ENCODE peak calls at places on chromosome 13, in seven cellular contexts. V, E, N, S, Y, C and Q are unnamed samples.

GRCh38 chr13:49248433-49249002 is 793 bp downstream of the CDADC1 start:
- DNase-seq in V (peak; percentile 27), C (peak; percentile 29), Y (peak; percentile 52), S (no peak), E (peak; percentile 21), N (no peak), Q (no peak)

GRCh38 chr13:21034602-21035190 is 26.7 kb downstream of the LATS2 start:
- DNase-seq in V (peak; percentile 65), S (no peak), C (no peak), Y (peak; percentile 66), E (no peak), N (no peak), Q (no peak)

GRCh38 chr13:34349091-34349722 is 531.3 kb downstream of the RFC3 start:
- DNase-seq in C (peak; percentile 89), Y (peak; percentile 96), N (peak; percentile 81), V (peak; percentile 100), S (peak; percentile 79), E (no peak), Q (peak; percentile 57)

GRCh38 chr13:28357846-28358496 is 137.0 kb downstream of the FLT1 start:
- DNase-seq in V (no peak), N (no peak), E (no peak), Y (no peak), C (no peak), S (no peak), Q (no peak)

GRCh38 chr13:49859568-49859967 is 67.1 kb upstream of the KPNA3 start:
- DNase-seq in C (peak; percentile 92), Y (peak; percentile 82), S (no peak), V (peak; percentile 96), E (no peak), N (no peak), Q (no peak)

GRCh38 chr13:27619711-27620376 is 485 bp downstream of the LNX2 start:
- DNase-seq in C (peak; percentile 21), S (peak; percentile 78), V (peak; percentile 11), Y (peak; percentile 43), E (no peak), N (peak; percentile 82), Q (peak; percentile 40)

GRCh38 chr13:75219479-75220237 is 262.3 kb downstream of the TBC1D4 start:
- DNase-seq in S (peak; percentile 87), V (peak; percentile 37), N (peak; percentile 92), E (peak; percentile 74), Y (peak; percentile 83), C (peak; percentile 57), Q (peak; percentile 83)

GRCh38 chr13:45511310-45512147 is 46.8 kb downstream of the COG3 start:
- DNase-seq in S (no peak), N (no peak), E (peak; percentile 69), C (peak; percentile 83), V (peak; percentile 34), Y (peak; percentile 85), Q (peak; percentile 80)

GRCh38 chr13:101139076-101139475 is 277.2 kb downstream of the NALCN start:
- DNase-seq in S (no peak), V (no peak), E (no peak), C (no peak), N (no peak), Y (no peak), Q (no peak)

GRCh38 chr13:110680852-110681251 is 25.1 kb downstream of the CARS2 start:
- DNase-seq in V (no peak), C (no peak), N (no peak), Y (no peak), E (no peak), S (no peak), Q (peak; percentile 16)

GRCh38 chr13:99323488-99323887 is 16.3 kb upstream of the GPR183 start:
- DNase-seq in N (no peak), S (no peak), Y (no peak), V (peak; percentile 77), E (no peak), C (peak; percentile 51), Q (no peak)

GRCh38 chr13:112132619-112133018 is 65.7 kb downstream of the SOX1 start:
- DNase-seq in N (no peak), Y (no peak), C (no peak), V (no peak), S (no peak), E (no peak), Q (no peak)

GRCh38 chr13:45167611-45168554 is 33.0 kb downstream of the KCTD4 start:
- DNase-seq in C (no peak), V (no peak), Y (peak; percentile 13), N (no peak), E (no peak), S (no peak), Q (no peak)

GRCh38 chr13:100176781-100177389 is 88.0 kb downstream of the PCCA start:
- DNase-seq in V (peak; percentile 51), Y (peak; percentile 68), C (peak; percentile 54), S (no peak), N (no peak), E (no peak), Q (peak; percentile 66)

GRCh38 chr13:85650613-85651012 is 148.6 kb downstream of the SLITRK6 start:
- DNase-seq in S (no peak), N (no peak), V (no peak), E (no peak), Y (no peak), C (no peak), Q (no peak)

GRCh38 chr13:19182536-19182935 is 912 bp upstream of the TUBA3C start:
- DNase-seq in C (no peak), N (no peak), V (no peak), S (no peak), E (no peak), Y (no peak), Q (no peak)

GRCh38 chr13:29847501-29847983 is 2.9 kb downstream of the UBL3 start:
- DNase-seq in S (no peak), Y (peak; percentile 62), C (peak; percentile 64), E (no peak), V (peak; percentile 45), N (no peak), Q (peak; percentile 79)

GRCh38 chr13:40205771-40206240 is 460.6 kb downstream of the FOXO1 start:
- DNase-seq in C (no peak), V (no peak), E (no peak), S (no peak), N (no peak), Y (no peak), Q (no peak)

GRCh38 chr13:103883152-103883551 is 816.9 kb upstream of the SLC10A2 start:
- DNase-seq in N (peak; percentile 89), V (peak; percentile 92), S (peak; percentile 93), Y (peak; percentile 95), C (peak; percentile 95), E (peak; percentile 67), Q (peak; percentile 89)

GRCh38 chr13:44814144-44814543 is 175.1 kb downstream of the NUFIP1 start:
- DNase-seq in E (no peak), N (no peak), V (no peak), S (no peak), C (no peak), Y (no peak), Q (no peak)

GRCh38 chr13:28494861-28495585 is at the start of gene FLT1:
- DNase-seq in Y (peak; percentile 48), E (peak; percentile 38), S (peak; percentile 77), C (peak; percentile 38), V (no peak), N (peak; percentile 88), Q (no peak)

GRCh38 chr13:33033361-33033812 is 17.2 kb downstream of the KL start:
- DNase-seq in V (no peak), S (no peak), N (no peak), E (no peak), Y (no peak), C (no peak), Q (no peak)

GRCh38 chr13:30256713-30257432 is 50.5 kb downstream of the KATNAL1 start:
- DNase-seq in S (no peak), N (no peak), V (no peak), C (no peak), Y (peak; percentile 23), E (no peak), Q (no peak)

GRCh38 chr13:45446181-45446580 is 18.6 kb upstream of the COG3 start:
- DNase-seq in V (peak; percentile 64), Y (no peak), E (no peak), C (peak; percentile 51), S (no peak), N (no peak), Q (no peak)

DNA sequence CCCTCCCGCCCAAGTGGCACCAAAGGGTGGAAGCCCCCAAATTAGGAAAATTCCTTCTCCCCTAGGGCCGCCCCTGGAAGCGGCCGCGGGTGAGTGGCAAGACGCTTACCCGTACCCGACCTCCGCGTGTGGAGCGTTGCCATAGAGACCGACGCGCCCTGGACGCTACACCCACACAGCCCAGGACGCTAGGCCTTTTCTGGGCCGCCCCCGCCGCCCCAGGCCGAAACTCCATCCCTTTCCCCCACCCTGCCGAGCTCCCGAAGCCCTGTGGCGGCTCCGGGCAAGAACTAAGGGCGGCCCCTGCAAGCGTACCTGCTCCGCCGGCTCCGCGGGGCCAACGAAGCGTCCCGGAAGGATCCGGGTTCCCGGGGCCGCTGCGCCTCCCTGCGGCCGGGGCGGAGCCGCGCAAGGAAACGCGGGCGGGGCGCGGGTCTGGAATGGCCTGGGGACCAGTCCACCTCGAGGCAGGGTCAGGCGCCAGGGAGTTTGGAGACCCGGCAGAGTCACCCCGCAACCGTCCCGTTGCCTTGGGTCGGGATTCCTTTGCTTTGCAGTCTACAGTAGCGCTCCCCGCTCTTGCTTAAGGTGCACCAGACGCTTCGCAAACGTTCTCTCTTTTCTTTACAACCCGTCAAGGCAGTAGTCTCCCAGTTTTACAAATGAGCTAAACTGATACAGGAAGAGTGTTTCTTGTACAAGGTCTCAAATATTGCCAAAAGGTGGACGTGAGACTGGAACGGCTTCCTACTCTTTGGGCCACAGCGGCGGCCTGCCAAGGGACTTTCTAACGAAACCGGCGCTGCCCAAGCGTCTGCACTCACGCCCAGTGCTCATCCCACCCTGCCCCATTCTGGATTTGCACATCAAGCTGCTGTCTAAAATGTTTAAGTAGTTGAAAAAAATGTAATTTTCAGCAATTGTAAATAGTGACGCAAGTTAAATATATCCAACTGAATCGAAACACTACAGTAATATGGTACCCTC is at the start of gene NEK5:
- DNase-seq in Y (peak; percentile 59), N (peak; percentile 86), V (peak; percentile 42), C (peak; percentile 25), E (peak; percentile 73), S (peak; percentile 75), Q (peak; percentile 74)
- H3K27ac ChIP-seq in Y (no peak within 1 kb of the TSS), N (peak within 1 kb of the TSS; percentile 48), V (no peak within 1 kb of the TSS), C (no peak within 1 kb of the TSS), E (no peak within 1 kb of the TSS), S (no peak within 1 kb of the TSS), Q (no peak within 1 kb of the TSS)

GRCh38 chr13:113171250-113172125 is 13.0 kb downstream of the PROZ start:
- DNase-seq in C (no peak), Y (no peak), V (no peak), E (no peak), S (no peak), N (no peak), Q (no peak)
- H3K27ac ChIP-seq in C (no peak overlapping the region), Y (no peak overlapping the region), V (no peak overlapping the region), E (no peak overlapping the region), S (no peak overlapping the region), N (no peak overlapping the region), Q (no peak overlapping the region)

GRCh38 chr13:96677029-96677428 is 317.2 kb downstream of the OXGR1 start:
- DNase-seq in C (no peak), N (no peak), E (no peak), V (no peak), S (no peak), Y (no peak), Q (no peak)
- H3K27ac ChIP-seq in C (no peak overlapping the region), N (no peak overlapping the region), E (no peak overlapping the region), V (no peak overlapping the region), S (no peak overlapping the region), Y (no peak overlapping the region), Q (no peak overlapping the region)

DNA sequence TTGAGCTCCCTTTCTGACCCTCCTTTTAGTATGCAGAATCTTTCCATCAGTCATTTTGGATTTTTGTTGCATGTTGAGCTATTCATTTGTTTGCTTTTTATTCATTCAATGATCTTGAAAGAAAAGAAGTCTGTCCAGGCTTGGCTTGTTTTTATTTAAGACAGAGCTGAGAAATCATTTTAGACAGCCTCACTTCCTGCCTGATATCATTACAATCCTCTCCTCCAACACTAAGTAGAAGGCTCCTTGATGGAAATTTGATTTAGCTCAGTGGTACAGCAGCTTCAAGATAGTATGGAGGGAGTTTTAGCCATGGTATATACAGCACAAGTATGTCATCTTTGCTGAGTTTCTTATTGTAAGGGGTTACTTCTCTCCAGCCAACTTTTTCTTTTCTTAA is 28.4 kb downstream of the MBNL2 start:
- DNase-seq in C (no peak), V (no peak), Y (no peak), N (no peak), E (no peak), S (no peak), Q (no peak)
- H3K27ac ChIP-seq in C (peak overlapping the region; percentile 17), V (no peak overlapping the region), Y (no peak overlapping the region), N (peak overlapping the region; percentile 43), E (no peak overlapping the region), S (peak overlapping the region; percentile 73), Q (no peak overlapping the region)